ENCODE peak calls at places on chromosomes 3 and 15, in seven cellular contexts. N is upper lobe of left lung, D is GM06990, O is testis, C is astrocyte, H is fibroblast of mammary gland, T is cardiac muscle cell. E is an unnamed sample.

GRCh38 chr3:175304437-175304836 is 445.3 kb downstream of the NAALADL2 start:
- DNase-seq in N (no peak), D (no peak), O (no peak), C (no peak), H (no peak), T (no peak), E (peak; percentile 13)

GRCh38 chr3:128473180-128473519 is 6.5 kb upstream of the DNAJB8 start:
- DNase-seq in N (no peak), D (no peak), O (no peak), C (no peak), H (no peak), T (no peak), E (no peak)

GRCh38 chr3:185732782-185733181 is 92.1 kb downstream of the IGF2BP2 start:
- DNase-seq in N (no peak), D (no peak), O (no peak), C (peak; percentile 84), H (peak; percentile 91), T (no peak), E (peak; percentile 89)

GRCh38 chr3:185402561-185402960 is 39.6 kb downstream of the MAP3K13 start:
- DNase-seq in N (no peak), D (no peak), O (peak; percentile 58), C (peak; percentile 60), H (peak; percentile 82), T (no peak), E (peak; percentile 35)

GRCh38 chr3:109921509-109921908 is 584.2 kb upstream of the DPPA4 start:
- DNase-seq in N (no peak), D (no peak), O (no peak), C (no peak), H (no peak), T (peak; percentile 17), E (no peak)

GRCh38 chr3:113914646-113915045 is 33.2 kb upstream of the ZDHHC23 start:
- DNase-seq in N (no peak), D (no peak), O (no peak), C (peak; percentile 66), H (peak; percentile 70), T (no peak), E (peak; percentile 33)

GRCh38 chr3:1251282-1252060 is 158.6 kb downstream of the CNTN6 start:
- DNase-seq in N (no peak), D (no peak), O (no peak), C (peak; percentile 27), H (peak; percentile 86), T (no peak), E (peak; percentile 4)

GRCh38 chr15:72009207-72009606 is 108.7 kb downstream of the MYO9A start:
- DNase-seq in N (no peak), D (no peak), O (no peak), C (no peak), H (no peak), T (peak; percentile 64), E (no peak)

GRCh38 chr15:78752492-78753358 is 58.5 kb downstream of the ADAMTS7 start:
- DNase-seq in N (peak; percentile 39), D (no peak), O (no peak), C (no peak), H (no peak), T (no peak), E (no peak)

GRCh38 chr3:151107701-151108100 is 22.2 kb downstream of the MED12L start:
- DNase-seq in N (no peak), D (no peak), O (no peak), C (peak; percentile 4), H (no peak), T (no peak), E (no peak)

GRCh38 chr15:59722032-59722431 is 32.9 kb upstream of the BNIP2 start:
- DNase-seq in N (no peak), D (no peak), O (no peak), C (no peak), H (no peak), T (no peak), E (no peak)

GRCh38 chr3:184381261-184382224 is 1.7 kb downstream of the CHRD start:
- DNase-seq in N (peak; percentile 84), D (no peak), O (no peak), C (no peak), H (no peak), T (peak; percentile 37), E (no peak)
- H3K4me3 ChIP-seq in N (no peak overlapping the region), D (no peak overlapping the region), O (no peak overlapping the region), C (no peak overlapping the region), H (no peak overlapping the region), T (no peak overlapping the region), E (no peak overlapping the region)

GRCh38 chr3:32021155-32021554 is 39.6 kb downstream of the ZNF860 start:
- DNase-seq in N (no peak), D (no peak), O (no peak), C (no peak), H (no peak), T (no peak), E (no peak)

GRCh38 chr3:32022947-32023346 is 41.4 kb downstream of the ZNF860 start:
- DNase-seq in N (no peak), D (no peak), O (no peak), C (no peak), H (no peak), T (no peak), E (no peak)

GRCh38 chr3:32021748-32022147 is 40.2 kb downstream of the ZNF860 start:
- DNase-seq in N (no peak), D (no peak), O (no peak), C (no peak), H (no peak), T (no peak), E (no peak)

DNA sequence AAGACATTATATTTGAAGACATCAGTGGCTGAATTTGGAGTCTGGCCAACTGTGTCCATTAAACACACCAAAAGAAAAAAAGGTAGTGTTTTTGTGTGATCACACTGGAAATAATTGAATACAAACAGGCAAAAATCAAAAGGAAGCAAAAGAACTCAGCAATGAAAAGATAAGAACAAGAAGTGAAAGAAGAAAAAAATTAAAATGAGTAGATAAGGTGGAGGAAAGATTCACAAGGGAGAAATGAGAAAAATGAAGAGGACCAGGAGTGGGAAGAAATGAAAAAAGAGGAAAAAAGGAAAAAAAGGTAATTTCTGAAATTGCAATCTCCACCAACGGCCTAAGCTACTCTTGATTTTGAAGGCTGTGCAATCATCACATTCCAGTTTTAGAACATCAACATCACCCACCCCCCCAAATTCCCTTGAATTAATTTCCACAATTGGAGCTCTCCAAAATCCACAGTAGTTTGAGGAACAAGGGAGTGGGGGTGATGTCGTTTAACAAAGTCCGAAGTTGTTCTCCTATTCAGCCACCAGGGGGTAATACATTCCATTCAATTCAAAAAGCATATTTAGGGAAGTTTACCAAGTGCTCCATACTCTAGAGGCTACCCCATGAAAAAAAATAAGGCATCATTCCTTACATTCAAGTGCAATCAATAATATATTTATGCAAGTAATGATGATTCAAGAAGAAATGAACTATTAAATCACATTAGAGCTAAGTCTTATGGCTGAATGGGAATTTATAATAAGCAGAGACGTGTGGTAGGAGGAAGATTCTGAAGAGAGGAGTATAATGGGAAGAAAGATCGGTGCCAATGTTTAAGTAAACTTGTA is 37.4 kb downstream of the ZNF860 start:
- DNase-seq in N (no peak), D (no peak), O (no peak), C (peak; percentile 44), H (peak; percentile 70), T (peak; percentile 61), E (peak; percentile 73)
- TF ChIP-seq CTCF in N (peak; percentile 85), D (peak; percentile 61), O (peak; percentile 71), C (peak; percentile 73), H (peak; percentile 73), T (peak; percentile 71), E (peak; percentile 73)

GRCh38 chr15:100717596-100717995 is 115.2 kb downstream of the ASB7 start:
- DNase-seq in N (no peak), D (no peak), O (no peak), C (no peak), H (no peak), T (peak; percentile 26), E (no peak)

GRCh38 chr15:100715571-100716455 is 113.4 kb downstream of the ASB7 start:
- DNase-seq in N (no peak), D (no peak), O (no peak), C (no peak), H (no peak), T (peak; percentile 41), E (no peak)

GRCh38 chr15:100716456-100717085 is 114.2 kb downstream of the ASB7 start:
- DNase-seq in N (no peak), D (no peak), O (no peak), C (no peak), H (no peak), T (no peak), E (no peak)

GRCh38 chr15:100720406-100720967 is 118.1 kb downstream of the ASB7 start:
- DNase-seq in N (no peak), D (no peak), O (no peak), C (no peak), H (no peak), T (no peak), E (no peak)

DNA sequence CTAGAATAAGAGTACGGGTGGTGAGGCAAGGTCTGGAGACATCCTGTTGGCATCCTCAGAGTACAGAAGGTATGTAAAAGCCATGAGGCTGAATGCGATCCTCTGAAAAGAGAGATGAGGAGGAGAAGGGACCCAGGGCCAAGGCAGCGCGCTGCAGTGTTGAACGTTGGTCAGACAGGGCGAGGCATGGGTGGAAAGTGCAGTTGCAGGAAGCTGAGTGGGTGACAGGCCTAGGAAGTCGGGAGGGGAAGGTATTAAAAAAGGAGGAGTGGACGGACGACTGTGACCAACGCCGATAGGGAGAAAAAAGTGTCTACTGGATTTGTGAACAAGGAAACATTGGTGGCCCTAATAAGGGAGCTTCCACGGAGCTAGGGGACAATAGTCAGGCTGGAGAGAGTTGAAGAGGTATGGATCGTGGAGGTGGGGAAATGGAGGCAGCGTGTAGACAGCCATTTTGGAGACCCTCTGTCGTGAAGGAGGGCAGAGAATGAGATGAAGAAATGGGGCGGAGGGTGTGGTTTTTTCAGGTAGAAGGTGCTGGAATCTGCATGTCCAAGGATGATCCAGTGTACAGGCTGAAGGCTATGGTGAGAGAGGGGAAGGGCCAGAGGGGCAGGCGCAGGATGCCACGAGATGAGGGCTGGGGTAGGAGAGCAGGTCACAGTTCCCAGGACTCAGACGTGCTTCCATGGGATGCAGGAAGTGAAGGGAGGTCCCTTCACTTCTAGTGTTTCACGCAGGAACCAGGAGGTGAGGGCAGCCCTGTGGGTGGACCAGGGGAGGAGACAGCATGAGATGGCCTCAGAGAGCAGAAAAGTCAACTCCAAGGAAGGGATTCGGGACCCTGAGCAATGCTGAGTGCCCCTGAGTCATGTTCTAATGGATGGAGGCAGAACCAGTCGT is 115.9 kb downstream of the ASB7 start:
- DNase-seq in N (no peak), D (no peak), O (no peak), C (no peak), H (no peak), T (no peak), E (no peak)
- H3K4me3 ChIP-seq in N (no peak overlapping the region), D (no peak overlapping the region), O (no peak overlapping the region), C (no peak overlapping the region), H (no peak overlapping the region), T (no peak overlapping the region), E (no peak overlapping the region)

DNA sequence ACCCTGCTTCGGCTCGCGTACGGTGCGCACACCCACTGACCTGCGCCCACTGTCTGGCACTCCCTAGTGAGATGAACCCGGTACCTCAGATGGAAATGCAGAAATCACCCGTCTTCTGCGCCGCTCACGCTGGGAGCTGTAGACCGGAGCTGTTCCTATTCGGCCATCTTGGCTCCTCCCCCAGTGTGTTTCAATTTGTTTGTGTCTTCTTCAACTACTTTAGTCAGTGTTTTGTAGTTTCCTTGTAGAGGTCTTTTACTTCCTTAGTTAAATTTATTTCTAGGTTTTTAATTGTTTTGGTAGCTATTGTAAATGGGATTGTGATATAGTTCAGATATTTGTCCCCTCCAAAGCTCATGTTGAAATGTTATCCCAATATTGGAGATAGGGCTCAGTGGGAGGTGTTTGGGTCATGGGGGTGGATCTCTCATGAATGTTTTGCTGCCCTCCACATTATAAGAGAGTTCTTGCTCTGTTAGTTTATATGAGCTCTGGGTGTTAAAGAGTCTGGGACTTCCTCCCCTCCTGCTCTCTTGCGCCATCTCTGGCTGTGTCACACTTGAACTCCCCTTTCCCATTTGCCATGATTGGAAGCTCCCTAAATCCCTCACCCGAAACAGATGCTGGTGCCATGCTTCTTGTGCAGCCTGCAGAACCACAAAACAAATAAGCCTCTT is 304.4 kb downstream of the DOCK3 start:
- DNase-seq in N (no peak), D (no peak), O (no peak), C (no peak), H (no peak), T (no peak), E (no peak)
- TF ChIP-seq CTCF in N (no peak), D (peak; percentile 13), O (no peak), C (no peak), H (no peak), T (no peak), E (no peak)